ENCODE peak calls at places on chromosomes 13 and 19, in nine cellular contexts. One of them, this sample, is unnamed.

GRCh38 chr13:79779761-79780160 is 298.8 kb downstream of the NDFIP2 start:
- DNase-seq in suprapubic skin: no peak
- DNase-seq in breast epithelium: no peak
- DNase-seq in GM12892: no peak
- DNase-seq in stomach: no peak
- DNase-seq in GM12891: no peak
- DNase-seq in prostate gland: peak; percentile 17
- DNase-seq in upper lobe of left lung: peak; percentile 45
- DNase-seq in spleen: no peak
- DNase-seq in this sample: peak; percentile 69

GRCh38 chr13:51666316-51666715 is 82.1 kb downstream of the WDFY2 start:
- DNase-seq in suprapubic skin: no peak
- DNase-seq in breast epithelium: no peak
- DNase-seq in GM12892: no peak
- DNase-seq in stomach: no peak
- DNase-seq in GM12891: no peak
- DNase-seq in prostate gland: no peak
- DNase-seq in upper lobe of left lung: no peak
- DNase-seq in spleen: no peak
- DNase-seq in this sample: no peak

GRCh38 chr13:113792236-113792770 is 33.3 kb downstream of the TMEM255B start:
- DNase-seq in suprapubic skin: peak; percentile 40
- DNase-seq in breast epithelium: peak; percentile 27
- DNase-seq in GM12892: no peak
- DNase-seq in stomach: no peak
- DNase-seq in GM12891: no peak
- DNase-seq in prostate gland: no peak
- DNase-seq in upper lobe of left lung: no peak
- DNase-seq in spleen: peak; percentile 52
- DNase-seq in this sample: no peak

GRCh38 chr13:104872153-104872552 is 1663.3 kb downstream of the EFNB2 start:
- DNase-seq in suprapubic skin: no peak
- DNase-seq in breast epithelium: no peak
- DNase-seq in GM12892: no peak
- DNase-seq in stomach: no peak
- DNase-seq in GM12891: no peak
- DNase-seq in prostate gland: no peak
- DNase-seq in upper lobe of left lung: no peak
- DNase-seq in spleen: no peak
- DNase-seq in this sample: no peak

GRCh38 chr19:23817519-23817918 is 58.8 kb upstream of the ZNF681 start:
- DNase-seq in suprapubic skin: no peak
- DNase-seq in breast epithelium: no peak
- DNase-seq in GM12892: no peak
- DNase-seq in stomach: peak; percentile 31
- DNase-seq in GM12891: no peak
- DNase-seq in prostate gland: no peak
- DNase-seq in upper lobe of left lung: peak; percentile 27
- DNase-seq in spleen: no peak
- DNase-seq in this sample: no peak

GRCh38 chr19:19543101-19543500 is 5.0 kb downstream of the CILP2 start:
- DNase-seq in suprapubic skin: no peak
- DNase-seq in breast epithelium: no peak
- DNase-seq in GM12892: no peak
- DNase-seq in stomach: no peak
- DNase-seq in GM12891: no peak
- DNase-seq in prostate gland: no peak
- DNase-seq in upper lobe of left lung: no peak
- DNase-seq in spleen: no peak
- DNase-seq in this sample: no peak

GRCh38 chr13:111474136-111475002 is 153.9 kb downstream of the TEX29 start:
- DNase-seq in suprapubic skin: peak; percentile 65
- DNase-seq in breast epithelium: no peak
- DNase-seq in GM12892: no peak
- DNase-seq in stomach: no peak
- DNase-seq in GM12891: peak; percentile 48
- DNase-seq in prostate gland: no peak
- DNase-seq in upper lobe of left lung: no peak
- DNase-seq in spleen: no peak
- DNase-seq in this sample: no peak

GRCh38 chr19:5150331-5150901 is 181.5 kb downstream of the KDM4B start:
- DNase-seq in suprapubic skin: peak; percentile 64
- DNase-seq in breast epithelium: no peak
- DNase-seq in GM12892: peak; percentile 23
- DNase-seq in stomach: no peak
- DNase-seq in GM12891: peak; percentile 15
- DNase-seq in prostate gland: no peak
- DNase-seq in upper lobe of left lung: no peak
- DNase-seq in spleen: peak; percentile 69
- DNase-seq in this sample: no peak

GRCh38 chr19:48329167-48329891 is 4.0 kb downstream of the EMP3 start:
- DNase-seq in suprapubic skin: no peak
- DNase-seq in breast epithelium: no peak
- DNase-seq in GM12892: no peak
- DNase-seq in stomach: no peak
- DNase-seq in GM12891: no peak
- DNase-seq in prostate gland: no peak
- DNase-seq in upper lobe of left lung: peak; percentile 35
- DNase-seq in spleen: no peak
- DNase-seq in this sample: no peak

GRCh38 chr19:44657211-44657921 is 13.7 kb downstream of the PVR start:
- DNase-seq in suprapubic skin: no peak
- DNase-seq in breast epithelium: no peak
- DNase-seq in GM12892: peak; percentile 74
- DNase-seq in stomach: peak; percentile 71
- DNase-seq in GM12891: peak; percentile 72
- DNase-seq in prostate gland: peak; percentile 17
- DNase-seq in upper lobe of left lung: peak; percentile 57
- DNase-seq in spleen: peak; percentile 88
- DNase-seq in this sample: peak; percentile 69

GRCh38 chr13:42174344-42175162 is 97.4 kb upstream of the AKAP11 start:
- DNase-seq in suprapubic skin: no peak
- DNase-seq in breast epithelium: no peak
- DNase-seq in GM12892: no peak
- DNase-seq in stomach: no peak
- DNase-seq in GM12891: no peak
- DNase-seq in prostate gland: no peak
- DNase-seq in upper lobe of left lung: no peak
- DNase-seq in spleen: no peak
- DNase-seq in this sample: no peak

GRCh38 chr13:52454459-52454824 is 836 bp upstream of the CKAP2 start:
- DNase-seq in suprapubic skin: no peak
- DNase-seq in breast epithelium: no peak
- DNase-seq in GM12892: peak; percentile 12
- DNase-seq in stomach: no peak
- DNase-seq in GM12891: no peak
- DNase-seq in prostate gland: peak; percentile 73
- DNase-seq in upper lobe of left lung: peak; percentile 51
- DNase-seq in spleen: peak; percentile 79
- DNase-seq in this sample: no peak

GRCh38 chr19:12546903-12547302 is 4.4 kb downstream of the ZNF564 start:
- DNase-seq in suprapubic skin: no peak
- DNase-seq in breast epithelium: no peak
- DNase-seq in GM12892: no peak
- DNase-seq in stomach: no peak
- DNase-seq in GM12891: no peak
- DNase-seq in prostate gland: no peak
- DNase-seq in upper lobe of left lung: no peak
- DNase-seq in spleen: no peak
- DNase-seq in this sample: no peak
- TF ChIP-seq POLR2AphosphoS5 in suprapubic skin: no peak
- TF ChIP-seq POLR2AphosphoS5 in breast epithelium: no peak
- TF ChIP-seq POLR2AphosphoS5 in GM12892: no peak
- TF ChIP-seq POLR2AphosphoS5 in stomach: no peak
- TF ChIP-seq POLR2AphosphoS5 in GM12891: no peak
- TF ChIP-seq POLR2AphosphoS5 in prostate gland: no peak
- TF ChIP-seq POLR2AphosphoS5 in upper lobe of left lung: no peak
- TF ChIP-seq POLR2AphosphoS5 in spleen: no peak
- TF ChIP-seq POLR2AphosphoS5 in this sample: no peak

DNA sequence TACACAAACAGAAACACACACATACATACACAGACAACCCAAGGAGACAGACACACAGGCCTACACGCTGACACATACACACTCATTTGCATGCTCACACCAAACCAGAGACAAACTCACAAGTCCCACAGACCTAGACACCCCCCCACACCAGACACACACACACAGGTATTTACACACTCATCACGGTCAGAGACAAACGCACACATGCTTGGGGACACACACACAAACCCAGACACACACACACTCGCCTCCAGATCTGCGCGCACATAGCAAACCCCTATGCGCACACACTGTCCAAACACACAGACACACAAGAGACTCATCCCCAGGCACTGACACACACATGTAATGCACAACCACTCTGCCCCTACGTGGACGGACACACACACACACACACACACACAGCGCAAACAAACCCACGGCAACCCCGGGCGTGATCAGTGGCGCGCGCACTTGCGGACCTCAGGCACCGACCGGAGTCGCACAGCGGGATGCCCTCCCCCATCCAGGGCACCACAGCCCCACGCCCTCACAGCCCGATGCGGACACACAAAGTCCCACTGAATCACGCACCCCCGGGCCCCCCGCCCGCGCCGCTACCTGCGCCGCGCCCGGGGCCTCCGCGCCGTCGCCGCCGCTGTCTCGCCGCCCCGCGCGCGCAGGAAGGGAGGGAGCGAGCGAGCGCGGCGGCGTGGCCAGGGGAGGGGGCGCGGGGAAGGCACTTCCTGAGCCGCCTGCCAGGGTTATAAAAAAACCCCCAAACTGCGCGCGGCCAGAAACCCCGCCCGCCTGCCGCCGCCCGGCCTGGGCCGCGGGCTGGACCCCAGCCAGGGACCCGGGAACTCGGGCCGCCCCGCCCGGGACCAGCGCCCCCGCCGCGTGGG is at the start of gene ADAMTS10:
- DNase-seq in suprapubic skin: no peak
- DNase-seq in breast epithelium: no peak
- DNase-seq in GM12892: no peak
- DNase-seq in stomach: no peak
- DNase-seq in GM12891: no peak
- DNase-seq in prostate gland: no peak
- DNase-seq in upper lobe of left lung: no peak
- DNase-seq in spleen: peak; percentile 78
- DNase-seq in this sample: peak; percentile 71
- TF ChIP-seq POLR2AphosphoS5 in suprapubic skin: no peak
- TF ChIP-seq POLR2AphosphoS5 in breast epithelium: no peak
- TF ChIP-seq POLR2AphosphoS5 in GM12892: no peak
- TF ChIP-seq POLR2AphosphoS5 in stomach: no peak
- TF ChIP-seq POLR2AphosphoS5 in GM12891: no peak
- TF ChIP-seq POLR2AphosphoS5 in prostate gland: no peak
- TF ChIP-seq POLR2AphosphoS5 in upper lobe of left lung: no peak
- TF ChIP-seq POLR2AphosphoS5 in spleen: no peak
- TF ChIP-seq POLR2AphosphoS5 in this sample: no peak

GRCh38 chr19:49554701-49555181 is 25.6 kb downstream of the NOSIP start:
- DNase-seq in suprapubic skin: no peak
- DNase-seq in breast epithelium: no peak
- DNase-seq in GM12892: no peak
- DNase-seq in stomach: no peak
- DNase-seq in GM12891: no peak
- DNase-seq in prostate gland: no peak
- DNase-seq in upper lobe of left lung: no peak
- DNase-seq in spleen: peak; percentile 85
- DNase-seq in this sample: no peak

GRCh38 chr19:49553451-49554271 is 25.9 kb downstream of the RCN3 start:
- DNase-seq in suprapubic skin: no peak
- DNase-seq in breast epithelium: no peak
- DNase-seq in GM12892: no peak
- DNase-seq in stomach: peak; percentile 77
- DNase-seq in GM12891: no peak
- DNase-seq in prostate gland: no peak
- DNase-seq in upper lobe of left lung: no peak
- DNase-seq in spleen: no peak
- DNase-seq in this sample: no peak

GRCh38 chr19:49552749-49553148 is 24.9 kb downstream of the RCN3 start:
- DNase-seq in suprapubic skin: no peak
- DNase-seq in breast epithelium: no peak
- DNase-seq in GM12892: no peak
- DNase-seq in stomach: no peak
- DNase-seq in GM12891: no peak
- DNase-seq in prostate gland: no peak
- DNase-seq in upper lobe of left lung: no peak
- DNase-seq in spleen: no peak
- DNase-seq in this sample: no peak

GRCh38 chr19:49549045-49549444 is 21.2 kb downstream of the RCN3 start:
- DNase-seq in suprapubic skin: no peak
- DNase-seq in breast epithelium: no peak
- DNase-seq in GM12892: no peak
- DNase-seq in stomach: no peak
- DNase-seq in GM12891: no peak
- DNase-seq in prostate gland: no peak
- DNase-seq in upper lobe of left lung: no peak
- DNase-seq in spleen: no peak
- DNase-seq in this sample: no peak

GRCh38 chr19:49551531-49551930 is 23.7 kb downstream of the RCN3 start:
- DNase-seq in suprapubic skin: no peak
- DNase-seq in breast epithelium: no peak
- DNase-seq in GM12892: no peak
- DNase-seq in stomach: no peak
- DNase-seq in GM12891: no peak
- DNase-seq in prostate gland: no peak
- DNase-seq in upper lobe of left lung: no peak
- DNase-seq in spleen: no peak
- DNase-seq in this sample: no peak
- TF ChIP-seq POLR2AphosphoS5 in suprapubic skin: no peak
- TF ChIP-seq POLR2AphosphoS5 in breast epithelium: no peak
- TF ChIP-seq POLR2AphosphoS5 in GM12892: no peak
- TF ChIP-seq POLR2AphosphoS5 in stomach: no peak
- TF ChIP-seq POLR2AphosphoS5 in GM12891: no peak
- TF ChIP-seq POLR2AphosphoS5 in prostate gland: no peak
- TF ChIP-seq POLR2AphosphoS5 in upper lobe of left lung: no peak
- TF ChIP-seq POLR2AphosphoS5 in spleen: no peak
- TF ChIP-seq POLR2AphosphoS5 in this sample: no peak

DNA sequence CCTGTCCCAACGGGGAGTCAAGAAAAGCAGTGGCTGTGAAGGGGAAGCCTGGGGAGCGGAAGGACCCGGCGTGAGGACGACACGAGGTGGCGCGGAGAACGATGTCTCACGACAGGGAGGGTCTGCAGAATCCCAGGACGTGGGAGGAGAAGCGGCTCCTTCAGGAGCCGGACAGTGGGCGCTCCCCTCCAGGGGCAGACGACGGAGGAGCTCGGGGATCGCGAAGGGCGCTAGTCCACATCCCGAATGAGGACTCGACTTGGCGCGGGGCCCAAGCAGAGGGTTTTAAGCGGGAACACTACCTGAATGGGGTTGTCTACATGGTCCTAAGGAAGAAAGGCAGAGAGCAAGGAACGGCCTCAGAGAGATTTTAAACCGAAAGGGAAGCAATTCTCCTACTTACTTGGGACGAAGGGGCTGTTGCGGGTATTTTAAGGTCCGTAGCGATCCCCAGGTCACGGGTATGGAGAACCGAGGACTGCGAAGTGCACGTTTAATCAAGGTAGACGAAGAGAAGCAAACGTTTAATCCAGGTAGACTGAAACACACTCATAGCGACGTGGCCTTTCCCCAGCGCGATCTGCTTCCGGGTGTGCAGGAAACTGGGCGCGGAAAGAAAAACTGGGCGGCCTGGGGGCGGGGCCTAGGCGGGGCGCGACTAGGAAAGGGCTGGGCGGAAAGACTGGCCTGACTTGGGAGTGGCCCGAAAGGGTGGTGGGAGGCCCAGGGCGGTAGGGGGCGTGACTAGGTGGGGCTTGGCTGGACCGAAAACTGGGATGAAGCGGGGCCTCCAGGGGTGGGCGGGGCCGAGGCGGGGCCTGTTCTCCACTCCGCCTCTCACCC is at the start of gene ZNF841:
- DNase-seq in suprapubic skin: peak; percentile 97
- DNase-seq in breast epithelium: peak; percentile 96
- DNase-seq in GM12892: peak; percentile 19
- DNase-seq in stomach: peak; percentile 93
- DNase-seq in GM12891: peak; percentile 71
- DNase-seq in prostate gland: peak; percentile 90
- DNase-seq in upper lobe of left lung: peak; percentile 91
- DNase-seq in spleen: peak; percentile 96
- DNase-seq in this sample: peak; percentile 98
- TF ChIP-seq POLR2AphosphoS5 in suprapubic skin: no peak
- TF ChIP-seq POLR2AphosphoS5 in breast epithelium: peak; percentile 67
- TF ChIP-seq POLR2AphosphoS5 in GM12892: no peak
- TF ChIP-seq POLR2AphosphoS5 in stomach: peak; percentile 86
- TF ChIP-seq POLR2AphosphoS5 in GM12891: peak; percentile 79
- TF ChIP-seq POLR2AphosphoS5 in prostate gland: peak; percentile 91
- TF ChIP-seq POLR2AphosphoS5 in upper lobe of left lung: peak; percentile 69
- TF ChIP-seq POLR2AphosphoS5 in spleen: peak; percentile 87
- TF ChIP-seq POLR2AphosphoS5 in this sample: peak; percentile 87

This sample was measured in sigmoid colon.